ENCODE peak calls at places on chromosomes 5 and 9, in five cellular contexts. Z is endothelial cell; R is non-pigmented ciliary epithelial cell; Y is nephron progenitor cell; O is activated naive CD4-positive, alpha-beta T cell treated with anti-CD3 and anti-CD28 coated beads, Interleukin-2, amount 10 ng/mL, durations not matched to agents 7 days and 5 days. D is an unnamed sample.

GRCh38 chr9:15282567-15282966 is 24.4 kb downstream of the TTC39B start:
- DNase-seq in Z (no peak), R (no peak), Y (no peak), O (no peak), D (no peak)

GRCh38 chr9:99821187-99822095 is at the start of gene NR4A3:
- DNase-seq in Z (peak), R (peak), Y (peak), O (peak), D (peak)

GRCh38 chr5:80181618-80182211 is 74.1 kb downstream of the SERINC5 start:
- DNase-seq in Z (no peak), R (no peak), Y (no peak), O (peak), D (no peak)

GRCh38 chr5:61347088-61347487 is 15.0 kb downstream of the ZSWIM6 start:
- DNase-seq in Z (no peak), R (no peak), Y (no peak), O (no peak), D (no peak)

GRCh38 chr5:81854915-81855314 is 104.0 kb upstream of the SSBP2 start:
- DNase-seq in Z (no peak), R (no peak), Y (no peak), O (no peak), D (no peak)

GRCh38 chr9:36150529-36151305 is 14.2 kb downstream of the GLIPR2 start:
- DNase-seq in Z (no peak), R (no peak), Y (no peak), O (no peak), D (no peak)

GRCh38 chr9:1453636-1454035 is 403.5 kb downstream of the DMRT2 start:
- DNase-seq in Z (no peak), R (no peak), Y (no peak), O (no peak), D (no peak)

GRCh38 chr5:77337716-77338115 is 127.2 kb downstream of the PDE8B start:
- DNase-seq in Z (no peak), R (no peak), Y (peak), O (no peak), D (peak)

GRCh38 chr5:3789519-3790193 is 194.0 kb downstream of the IRX1 start:
- DNase-seq in Z (no peak), R (no peak), Y (no peak), O (no peak), D (no peak)

GRCh38 chr5:127216143-127216542 is 74.5 kb upstream of the MEGF10 start:
- DNase-seq in Z (no peak), R (no peak), Y (no peak), O (no peak), D (no peak)

GRCh38 chr9:19481971-19482404 is 73.2 kb downstream of the ACER2 start:
- DNase-seq in Z (no peak), R (no peak), Y (no peak), O (no peak), D (no peak)

GRCh38 chr5:88555658-88556057 is 287.0 kb upstream of the TMEM161B start:
- DNase-seq in Z (peak), R (no peak), Y (peak), O (no peak), D (peak)

GRCh38 chr5:53937467-53937866 is 372.9 kb downstream of the ARL15 start:
- DNase-seq in Z (no peak), R (no peak), Y (no peak), O (no peak), D (no peak)

GRCh38 chr9:130539473-130540223 is 39.7 kb upstream of the FUBP3 start:
- DNase-seq in Z (no peak), R (peak), Y (no peak), O (no peak), D (no peak)

GRCh38 chr5:133356386-133357331 is 255.7 kb downstream of the FSTL4 start:
- DNase-seq in Z (no peak), R (no peak), Y (no peak), O (no peak), D (no peak)

GRCh38 chr5:16827755-16828154 is 108.3 kb downstream of the MYO10 start:
- DNase-seq in Z (no peak), R (no peak), Y (no peak), O (no peak), D (no peak)

GRCh38 chr9:25733336-25733982 is 55.2 kb upstream of the TUSC1 start:
- DNase-seq in Z (no peak), R (no peak), Y (no peak), O (no peak), D (no peak)

GRCh38 chr5:157942595-157942994 is 83.7 kb upstream of the CLINT1 start:
- DNase-seq in Z (no peak), R (no peak), Y (no peak), O (no peak), D (no peak)

GRCh38 chr9:91075279-91075678 is 273.7 kb downstream of the SYK start:
- DNase-seq in Z (no peak), R (no peak), Y (no peak), O (no peak), D (no peak)

GRCh38 chr5:73215891-73216610 is 43.1 kb downstream of the TMEM174 start:
- DNase-seq in Z (peak), R (no peak), Y (peak), O (peak), D (peak)

GRCh38 chr5:169161022-169161680 is 139.8 kb downstream of the SLIT3 start:
- DNase-seq in Z (no peak), R (no peak), Y (peak), O (no peak), D (peak)

GRCh38 chr5:178113841-178114324 is 551 bp downstream of the N4BP3 start:
- DNase-seq in Z (no peak), R (no peak), Y (peak), O (peak), D (no peak)

GRCh38 chr9:105281926-105282325 is 37.5 kb downstream of the SLC44A1 start:
- DNase-seq in Z (no peak), R (no peak), Y (no peak), O (no peak), D (no peak)